ENCODE peak calls at places on chromosomes 16 and 17, in five cellular contexts. W, S, Y, N and Q are unnamed samples.

GRCh38 chr16:22813223-22813945 is 578 bp upstream of the HS3ST2 start:
- DNase-seq in S (no peak), N (no peak), W (peak; percentile 27), Y (no peak), Q (peak; percentile 11)

GRCh38 chr17:47277921-47278320 is 24.3 kb downstream of the ITGB3 start:
- DNase-seq in W (peak; percentile 64), N (no peak), Y (no peak), S (no peak), Q (no peak)

GRCh38 chr16:83963277-83964119 is 4.5 kb upstream of the NECAB2 start:
- DNase-seq in N (no peak), S (no peak), W (no peak), Y (no peak), Q (no peak)

GRCh38 chr16:71358464-71359031 is at the start of gene CALB2:
- DNase-seq in Y (no peak), N (peak; percentile 48), W (peak; percentile 46), S (no peak), Q (peak; percentile 66)

GRCh38 chr16:165539-166374 is at the start of gene HBM:
- DNase-seq in Y (no peak), W (no peak), N (no peak), S (no peak), Q (no peak)

GRCh38 chr17:81338301-81339179 is 43.4 kb upstream of the SLC38A10 start:
- DNase-seq in W (no peak), Y (no peak), S (no peak), N (no peak), Q (peak; percentile 58)

GRCh38 chr17:36690190-36690589 is 88.8 kb downstream of the MRM1 start:
- DNase-seq in N (no peak), Y (no peak), W (no peak), S (no peak), Q (no peak)

GRCh38 chr16:69823831-69824563 is 61.9 kb downstream of the WWP2 start:
- DNase-seq in Y (no peak), W (peak; percentile 20), S (no peak), N (peak; percentile 86), Q (no peak)

GRCh38 chr16:16096161-16096857 is 127.0 kb downstream of the ABCC6 start:
- DNase-seq in N (peak; percentile 29), S (no peak), Y (peak; percentile 52), W (peak; percentile 74), Q (no peak)

GRCh38 chr17:60135951-60136666 is 13.7 kb upstream of the CA4 start:
- DNase-seq in W (no peak), N (peak; percentile 1), Y (no peak), S (no peak), Q (peak; percentile 36)

GRCh38 chr16:3274490-3274889 is 8.8 kb upstream of the ZNF263 start:
- DNase-seq in N (no peak), S (no peak), Y (no peak), W (peak; percentile 37), Q (peak; percentile 44)

GRCh38 chr16:63461248-63461841 is 1425.1 kb upstream of the CDH8 start:
- DNase-seq in W (peak; percentile 23), S (no peak), N (no peak), Y (peak; percentile 0), Q (peak; percentile 44)

GRCh38 chr16:25110392-25110947 is 1.1 kb upstream of the LCMT1 start:
- DNase-seq in Y (no peak), W (peak; percentile 31), N (no peak), S (no peak), Q (peak; percentile 33)

GRCh38 chr16:7976125-7976524 is 614.2 kb downstream of the TMEM114 start:
- DNase-seq in S (no peak), W (no peak), Y (no peak), N (no peak), Q (no peak)

GRCh38 chr17:38809828-38810227 is 10.5 kb upstream of the PIP4K2B start:
- DNase-seq in S (no peak), W (no peak), N (no peak), Y (no peak), Q (no peak)

GRCh38 chr16:54346046-54346445 is 59.5 kb upstream of the IRX3 start:
- DNase-seq in Y (peak; percentile 32), W (peak; percentile 69), S (no peak), N (no peak), Q (no peak)

GRCh38 chr17:33234930-33235685 is 58.0 kb downstream of the ASIC2 start:
- DNase-seq in W (peak; percentile 76), Y (peak; percentile 90), S (peak; percentile 73), N (peak; percentile 21), Q (no peak)

GRCh38 chr17:55152236-55152635 is 112.5 kb upstream of the HLF start:
- DNase-seq in S (no peak), N (no peak), Y (no peak), W (peak; percentile 5), Q (no peak)

GRCh38 chr16:72664122-72664479 is 383.8 kb downstream of the ZFHX3 start:
- DNase-seq in W (peak; percentile 31), Y (no peak), N (no peak), S (no peak), Q (no peak)

GRCh38 chr17:9021985-9022552 is 759 bp downstream of the NTN1 start:
- DNase-seq in N (peak; percentile 25), W (peak; percentile 11), Y (no peak), S (no peak), Q (no peak)

GRCh38 chr17:31511176-31511540 is 119.7 kb downstream of the RAB11FIP4 start:
- DNase-seq in S (no peak), Y (no peak), N (peak; percentile 67), W (no peak), Q (no peak)

GRCh38 chr17:10046786-10047609 is 141.9 kb upstream of the RCVRN start:
- DNase-seq in Y (no peak), S (no peak), W (no peak), N (no peak), Q (no peak)

GRCh38 chr17:74520790-74521480 is 10.3 kb downstream of the CD300LB start:
- DNase-seq in W (no peak), Y (no peak), N (no peak), S (no peak), Q (peak; percentile 95)
- H3K4me3 ChIP-seq in W (no peak overlapping the region), Y (no peak overlapping the region), N (no peak overlapping the region), S (no peak overlapping the region), Q (peak overlapping the region; percentile 52)

GRCh38 chr16:66845080-66845410 is 831 bp downstream of the CA7 start:
- DNase-seq in N (no peak), Y (no peak), W (no peak), S (no peak), Q (no peak)
- H3K4me3 ChIP-seq in N (peak overlapping the region; percentile 43), Y (peak overlapping the region; percentile 37), W (no peak overlapping the region), S (peak overlapping the region; percentile 59), Q (no peak overlapping the region)

DNA sequence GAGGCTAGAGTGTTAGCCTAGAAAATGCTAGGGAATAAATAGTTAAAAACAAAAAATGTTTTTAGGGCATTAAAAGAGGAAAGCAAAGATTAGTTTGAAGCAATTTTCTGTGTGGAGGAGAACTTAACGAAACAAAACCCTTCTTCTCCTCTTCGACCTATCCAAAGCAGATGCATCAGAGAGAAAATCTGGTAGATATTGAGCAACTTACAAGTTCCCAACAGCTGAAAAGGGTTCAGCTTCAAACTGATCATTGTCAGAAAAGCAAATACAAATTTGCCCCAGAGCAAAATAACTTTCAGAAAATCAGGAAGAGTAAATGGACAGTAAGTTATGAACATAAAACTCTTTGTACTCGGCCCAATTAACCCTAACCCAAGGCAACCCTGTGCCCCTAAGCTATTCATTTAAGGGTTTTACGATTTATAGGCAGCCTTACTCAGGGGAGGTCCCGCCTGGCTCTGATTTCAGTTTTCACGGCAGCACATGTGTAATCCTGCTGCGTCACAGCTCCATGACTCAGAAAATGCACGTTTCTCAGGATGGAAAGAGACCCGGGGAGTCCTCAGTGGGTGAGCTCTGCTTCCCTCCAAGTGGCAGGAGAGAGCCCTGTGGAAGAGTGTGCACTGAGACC is 405.7 kb upstream of the SALL1 start:
- DNase-seq in N (no peak), W (peak; percentile 95), S (no peak), Y (peak; percentile 98), Q (peak; percentile 2)
- H3K4me3 ChIP-seq in N (no peak overlapping the region), W (no peak overlapping the region), S (no peak overlapping the region), Y (no peak overlapping the region), Q (no peak overlapping the region)

GRCh38 chr16:49528035-49528434 is 154.4 kb downstream of the C16orf78 start:
- DNase-seq in S (no peak), W (no peak), Y (peak; percentile 2), N (no peak), Q (no peak)
- H3K4me3 ChIP-seq in S (peak overlapping the region; percentile 57), W (no peak overlapping the region), Y (peak overlapping the region; percentile 32), N (no peak overlapping the region), Q (no peak overlapping the region)

GRCh38 chr16:47309581-47310312 is 151.1 kb downstream of the ITFG1 start:
- DNase-seq in N (no peak), Y (no peak), W (peak; percentile 62), S (no peak), Q (no peak)

GRCh38 chr16:47308601-47309000 is 152.3 kb downstream of the ITFG1 start:
- DNase-seq in N (no peak), S (no peak), W (no peak), Y (no peak), Q (no peak)

GRCh38 chr16:47316686-47317085 is 144.2 kb downstream of the ITFG1 start:
- DNase-seq in S (no peak), N (no peak), W (no peak), Y (no peak), Q (no peak)

GRCh38 chr16:47310792-47311211 is 150.1 kb downstream of the ITFG1 start:
- DNase-seq in S (no peak), Y (no peak), W (no peak), N (no peak), Q (no peak)

DNA sequence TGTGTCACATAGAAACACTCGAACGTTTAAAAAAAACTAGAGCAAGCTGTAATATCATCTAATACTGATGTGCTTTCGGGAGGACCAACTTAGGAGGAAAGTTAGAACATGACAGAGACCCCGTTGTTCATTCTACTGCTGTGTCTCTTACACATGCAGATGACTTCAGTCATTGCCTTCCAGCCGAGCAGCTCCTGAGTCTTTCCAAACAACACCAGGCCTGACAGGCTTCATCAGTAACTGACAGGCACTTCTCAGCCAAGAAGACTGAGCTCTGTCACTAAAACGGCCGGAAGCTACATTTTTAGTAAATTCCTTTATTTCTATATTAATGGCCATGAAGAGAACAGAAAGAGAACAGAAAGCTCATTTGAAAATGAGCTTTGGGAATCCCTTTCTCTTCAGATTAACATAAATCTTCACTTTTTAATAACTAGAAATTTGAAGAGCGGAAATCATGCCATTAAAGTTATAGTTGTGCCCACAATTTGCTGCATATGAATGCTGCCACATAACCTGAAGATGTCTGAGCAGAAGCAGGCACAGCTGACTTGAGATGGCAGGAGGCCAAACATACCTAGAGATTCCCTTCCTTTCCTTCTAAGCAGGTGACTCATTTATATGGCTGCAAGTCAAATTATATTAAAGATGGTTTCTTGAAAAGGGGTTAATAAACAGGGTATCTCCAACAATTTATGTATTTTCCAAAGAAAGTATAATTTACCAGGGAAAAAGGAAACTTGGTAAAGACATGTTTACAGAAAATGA is 148.9 kb downstream of the ITFG1 start:
- DNase-seq in Y (no peak), S (no peak), W (no peak), N (no peak), Q (no peak)
- H3K4me3 ChIP-seq in Y (no peak overlapping the region), S (no peak overlapping the region), W (no peak overlapping the region), N (no peak overlapping the region), Q (no peak overlapping the region)

GRCh38 chr17:67528751-67529436 is 151.8 kb downstream of the PITPNC1 start:
- DNase-seq in W (peak; percentile 83), N (peak; percentile 94), S (peak; percentile 37), Y (peak; percentile 69), Q (no peak)
- H3K4me3 ChIP-seq in W (peak overlapping the region; percentile 42), N (no peak overlapping the region), S (peak overlapping the region; percentile 40), Y (peak overlapping the region; percentile 42), Q (no peak overlapping the region)